ENCODE peak calls at places on chromosomes 13 and 19, in four cellular contexts. K is upper lobe of left lung, I is suprapubic skin, A is transverse colon. Y is an unnamed sample.

GRCh38 chr19:7657047-7657779 is 11.6 kb upstream of the RETN start:
- DNase-seq in K (no peak), I (no peak), A (no peak), Y (no peak)

GRCh38 chr13:54232700-54233099 is 1204.1 kb downstream of the OLFM4 start:
- DNase-seq in K (no peak), I (no peak), A (no peak), Y (no peak)

GRCh38 chr13:26348966-26349365 is 95.0 kb downstream of the CDK8 start:
- DNase-seq in K (no peak), I (no peak), A (no peak), Y (no peak)

GRCh38 chr19:8610041-8610927 is at the start of gene ADAMTS10:
- DNase-seq in K (peak; percentile 89), I (peak; percentile 72), A (peak; percentile 18), Y (no peak)

GRCh38 chr13:68584776-68585175 is 1354.6 kb upstream of the PCDH9 start:
- DNase-seq in K (no peak), I (no peak), A (no peak), Y (no peak)

GRCh38 chr19:40774916-40775631 is at the start of gene MIA:
- DNase-seq in K (no peak), I (no peak), A (no peak), Y (no peak)

GRCh38 chr13:39253774-39254173 is 215.5 kb downstream of the NHLRC3 start:
- DNase-seq in K (no peak), I (no peak), A (no peak), Y (no peak)

GRCh38 chr19:46878613-46879375 is 18.0 kb downstream of the ARHGAP35 start:
- DNase-seq in K (no peak), I (no peak), A (no peak), Y (no peak)

GRCh38 chr13:44068737-44069136 is 189.0 kb downstream of the LACC1 start:
- DNase-seq in K (no peak), I (no peak), A (no peak), Y (no peak)

GRCh38 chr19:48332662-48333466 is 7.5 kb downstream of the EMP3 start:
- DNase-seq in K (peak; percentile 80), I (peak; percentile 93), A (peak; percentile 96), Y (peak; percentile 93)

GRCh38 chr13:79318664-79319063 is 87.4 kb downstream of the RBM26 start:
- DNase-seq in K (no peak), I (no peak), A (no peak), Y (peak; percentile 47)

DNA sequence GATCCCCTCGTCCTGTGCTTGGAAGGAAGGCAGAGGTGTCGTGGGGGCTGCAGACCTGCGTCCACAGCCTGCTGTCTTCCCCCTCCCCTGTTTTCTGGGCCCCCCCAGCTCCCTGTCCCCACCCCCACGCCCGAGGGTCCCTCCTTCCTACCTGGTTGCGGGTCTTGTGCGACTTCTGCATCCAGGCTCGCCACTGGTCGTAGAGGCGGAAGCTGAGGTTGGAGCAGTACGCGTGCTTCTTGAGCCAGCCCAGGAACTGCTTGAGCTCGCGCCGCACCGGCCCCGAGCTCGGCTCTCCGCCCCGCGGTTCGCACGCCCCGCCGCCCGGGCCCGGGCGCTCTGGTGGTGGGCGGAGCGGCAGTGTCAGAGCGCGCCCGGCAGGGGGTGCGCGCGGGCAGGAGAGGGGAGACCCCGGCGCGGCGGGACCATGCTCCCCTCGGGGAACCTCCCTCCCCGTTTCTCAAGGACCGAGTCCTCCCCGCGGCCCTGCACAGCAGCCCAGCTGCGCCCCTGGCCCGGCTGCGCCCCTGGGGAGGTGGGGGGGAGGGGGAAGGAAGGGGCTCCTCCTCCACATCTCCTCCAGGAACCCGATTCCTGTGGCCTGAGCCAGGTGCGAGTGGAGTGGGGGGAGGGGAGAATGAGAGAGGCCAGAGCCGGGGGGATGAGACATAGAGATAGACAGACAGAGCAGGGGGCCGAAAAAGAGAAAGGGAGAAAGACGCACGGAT is 5.7 kb downstream of the REX1BD start:
- DNase-seq in K (peak; percentile 96), I (no peak), A (peak; percentile 79), Y (peak; percentile 80)
- TF ChIP-seq POLR2AphosphoS5 in K (no peak), I (no peak), A (no peak), Y (no peak)

DNA sequence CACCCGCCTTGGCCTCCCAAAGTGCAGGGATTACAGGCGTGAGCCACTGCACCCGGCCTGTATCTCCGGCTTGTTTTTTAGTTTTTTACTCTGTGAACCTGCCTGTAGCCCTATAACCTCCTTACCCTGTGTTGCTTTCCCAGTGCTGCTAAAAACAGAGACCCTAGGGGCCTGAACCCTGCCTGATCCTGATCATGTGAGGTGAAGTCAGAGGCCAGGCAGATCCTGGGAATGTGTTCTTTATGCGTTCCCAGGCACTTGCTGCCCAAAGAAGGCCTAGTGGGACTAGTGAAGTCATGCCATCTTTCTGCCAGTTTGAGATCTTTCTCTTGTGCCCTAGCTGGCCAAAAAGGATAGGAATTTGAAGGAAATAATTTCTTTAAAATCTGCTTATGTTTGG is 4.6 kb downstream of the UBA2 start:
- DNase-seq in K (no peak), I (no peak), A (no peak), Y (no peak)
- TF ChIP-seq EP300 in K (peak; percentile 33), I (no peak), A (peak; percentile 25), Y (peak; percentile 50)

GRCh38 chr19:13849991-13850909 is 26.7 kb upstream of the NANOS3 start:
- DNase-seq in K (peak; percentile 98), I (peak; percentile 88), A (peak; percentile 86), Y (peak; percentile 88)
- TF ChIP-seq POLR2AphosphoS5 in K (no peak), I (no peak), A (peak; percentile 66), Y (peak; percentile 68)

GRCh38 chr13:85525411-85525810 is 273.8 kb downstream of the SLITRK6 start:
- DNase-seq in K (no peak), I (no peak), A (no peak), Y (no peak)

GRCh38 chr13:85529216-85529590 is 270.0 kb downstream of the SLITRK6 start:
- DNase-seq in K (no peak), I (no peak), A (no peak), Y (no peak)

DNA sequence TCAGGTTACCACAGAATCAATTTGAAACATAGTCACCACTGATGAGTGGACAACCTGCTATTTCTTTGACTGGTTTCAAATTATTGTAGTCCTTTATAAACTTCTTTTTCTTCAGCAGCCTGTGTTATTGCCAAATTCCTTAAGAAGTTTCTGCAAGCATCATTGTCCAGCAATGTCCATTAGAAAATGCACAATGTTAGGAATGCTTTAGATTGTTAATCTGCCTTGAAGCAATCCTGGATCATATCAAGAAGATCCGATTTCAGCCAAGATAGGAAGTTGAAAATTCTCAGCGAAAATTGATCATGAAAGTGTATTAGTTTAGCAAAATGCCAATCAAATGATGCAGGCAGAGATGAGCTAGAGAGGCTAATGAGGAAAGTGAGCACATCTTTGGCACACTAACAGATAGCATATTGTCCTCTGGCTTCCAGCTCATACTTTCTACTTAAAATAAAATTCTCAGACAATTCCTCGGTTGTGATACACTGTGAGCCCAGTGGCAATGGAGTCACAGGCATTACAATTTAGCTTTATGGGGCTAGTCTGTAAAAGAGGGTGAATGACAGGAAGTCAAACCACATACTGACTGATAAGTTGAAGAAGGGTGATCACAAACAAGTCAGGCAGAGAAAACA is 270.5 kb downstream of the SLITRK6 start:
- DNase-seq in K (no peak), I (no peak), A (no peak), Y (no peak)
- TF ChIP-seq EP300 in K (no peak), I (no peak), A (no peak), Y (no peak)

GRCh38 chr13:100534147-100534818 is 54.3 kb downstream of the GGACT start:
- DNase-seq in K (no peak), I (no peak), A (no peak), Y (no peak)

GRCh38 chr13:100532090-100532766 is 56.4 kb downstream of the GGACT start:
- DNase-seq in K (peak; percentile 85), I (no peak), A (no peak), Y (no peak)

GRCh38 chr13:100534911-100535310 is 53.7 kb downstream of the GGACT start:
- DNase-seq in K (no peak), I (no peak), A (no peak), Y (no peak)

GRCh38 chr13:100532836-100533435 is 55.7 kb downstream of the GGACT start:
- DNase-seq in K (peak; percentile 46), I (no peak), A (no peak), Y (no peak)

DNA sequence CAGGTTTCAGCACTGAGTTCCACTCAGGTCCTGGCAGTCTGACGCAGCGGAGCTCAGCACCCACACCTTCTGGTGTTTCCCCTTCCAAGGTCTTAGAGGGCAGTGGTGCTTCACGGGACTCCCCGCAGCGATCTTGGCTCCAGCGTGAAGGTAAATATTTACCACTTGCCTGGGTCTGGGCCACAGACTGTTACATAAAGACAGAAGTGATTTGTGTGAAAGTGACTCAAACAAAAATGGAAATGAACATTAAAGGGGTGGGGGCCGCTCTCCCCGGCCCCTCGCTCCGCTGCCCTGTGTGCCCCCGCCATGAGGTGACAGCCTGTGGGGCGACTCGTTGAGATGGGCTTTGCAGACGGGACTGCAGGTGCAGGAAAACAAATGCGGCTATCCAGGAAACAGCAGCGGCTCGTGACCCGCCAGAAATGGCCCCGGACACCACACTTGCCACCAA is 55.0 kb downstream of the GGACT start:
- DNase-seq in K (peak; percentile 62), I (no peak), A (no peak), Y (peak; percentile 77)
- TF ChIP-seq POLR2AphosphoS5 in K (no peak), I (no peak), A (no peak), Y (peak; percentile 6)

GRCh38 chr13:33543631-33544030 is 258.1 kb upstream of the STARD13 start:
- DNase-seq in K (no peak), I (no peak), A (no peak), Y (no peak)

GRCh38 chr13:33543089-33543459 is 257.5 kb upstream of the STARD13 start:
- DNase-seq in K (no peak), I (no peak), A (no peak), Y (no peak)

GRCh38 chr13:33544308-33544707 is 258.8 kb upstream of the STARD13 start:
- DNase-seq in K (no peak), I (no peak), A (no peak), Y (no peak)

GRCh38 chr13:33541962-33542308 is 256.4 kb upstream of the STARD13 start:
- DNase-seq in K (no peak), I (no peak), A (no peak), Y (no peak)

GRCh38 chr13:33542309-33543088 is 256.9 kb upstream of the STARD13 start:
- DNase-seq in K (peak; percentile 100), I (peak; percentile 99), A (peak; percentile 99), Y (peak; percentile 99)
- TF ChIP-seq EP300 in K (peak; percentile 95), I (peak; percentile 84), A (peak; percentile 97), Y (peak; percentile 81)

GRCh38 chr13:110338441-110339101 is 31.5 kb downstream of the COL4A2 start:
- DNase-seq in K (no peak), I (no peak), A (peak; percentile 51), Y (no peak)
- TF ChIP-seq POLR2AphosphoS5 in K (no peak), I (no peak), A (peak; percentile 53), Y (no peak)

GRCh38 chr13:46176756-46177155 is 5.2 kb downstream of the LCP1 start:
- DNase-seq in K (no peak), I (no peak), A (no peak), Y (no peak)
- TF ChIP-seq EP300 in K (no peak), I (no peak), A (no peak), Y (no peak)

GRCh38 chr13:28408235-28408848 is 86.6 kb downstream of the FLT1 start:
- DNase-seq in K (no peak), I (no peak), A (no peak), Y (no peak)
- TF ChIP-seq POLR2AphosphoS5 in K (peak; percentile 96), I (peak; percentile 54), A (peak; percentile 37), Y (no peak)

GRCh38 chr19:2912306-2912705 is 11.6 kb downstream of the ZNF57 start:
- DNase-seq in K (no peak), I (no peak), A (no peak), Y (no peak)
- TF ChIP-seq EP300 in K (no peak), I (no peak), A (no peak), Y (no peak)